ENCODE peak calls at places on chromosomes 3 and 15, in four cellular contexts. V is Right ventricle myocardium superior, S is GM12892, D is EH. J is an unnamed sample.

GRCh38 chr15:38085104-38085503 is 150.7 kb downstream of the TMCO5A start:
- DNase-seq in S (no peak), V (no peak), D (no peak), J (no peak)

GRCh38 chr15:34799149-34799824 is 3.9 kb upstream of the ACTC1 start:
- DNase-seq in D (peak; percentile 65), S (no peak), V (peak; percentile 90), J (no peak)

GRCh38 chr15:76285241-76285825 is 25.9 kb downstream of the ETFA start:
- DNase-seq in V (no peak), D (peak; percentile 29), S (no peak), J (no peak)

GRCh38 chr3:49805367-49805782 is 2.3 kb downstream of the INKA1 start:
- DNase-seq in D (peak; percentile 69), V (peak; percentile 92), S (no peak), J (no peak)

GRCh38 chr3:136277115-136277514 is 27.0 kb downstream of the PCCB start:
- DNase-seq in V (no peak), D (no peak), S (no peak), J (no peak)

GRCh38 chr3:99505200-99505599 is 133.2 kb upstream of the COL8A1 start:
- DNase-seq in S (no peak), V (no peak), D (no peak), J (no peak)

GRCh38 chr3:71926242-71926560 is 141.3 kb upstream of the PROK2 start:
- DNase-seq in S (peak; percentile 15), V (no peak), D (no peak), J (peak; percentile 25)

GRCh38 chr3:126028096-126028495 is 55.8 kb downstream of the SLC41A3 start:
- DNase-seq in S (no peak), D (no peak), V (no peak), J (no peak)

GRCh38 chr3:46853441-46854410 is 9.5 kb downstream of the MYL3 start:
- DNase-seq in D (no peak), S (no peak), V (peak; percentile 59), J (no peak)

GRCh38 chr3:25495726-25496125 is 67.7 kb downstream of the RARB start:
- DNase-seq in S (no peak), V (no peak), D (no peak), J (no peak)

GRCh38 chr3:111737056-111737711 is 121.9 kb upstream of the PHLDB2 start:
- DNase-seq in V (peak; percentile 81), S (no peak), D (no peak), J (no peak)

GRCh38 chr3:164406281-164406680 is 672.0 kb downstream of the SI start:
- DNase-seq in S (no peak), D (no peak), V (no peak), J (no peak)

GRCh38 chr15:90910441-90911301 is 7.6 kb downstream of the MAN2A2 start:
- DNase-seq in S (no peak), D (no peak), V (no peak), J (no peak)

GRCh38 chr15:87287156-87287555 is 969.4 kb downstream of the NTRK3 start:
- DNase-seq in V (no peak), D (peak; percentile 94), S (no peak), J (no peak)

GRCh38 chr15:95872366-95872771 is 458.1 kb upstream of the NR2F2 start:
- DNase-seq in V (no peak), D (peak; percentile 91), S (no peak), J (no peak)

GRCh38 chr3:38646630-38647029 is 2.9 kb downstream of the SCN5A start:
- DNase-seq in V (no peak), D (peak; percentile 59), S (no peak), J (no peak)

GRCh38 chr3:114093596-114093995 is 37.1 kb downstream of the QTRT2 start:
- DNase-seq in S (no peak), V (no peak), D (peak; percentile 84), J (no peak)

GRCh38 chr3:12197475-12197874 is 38.8 kb upstream of the TIMP4 start:
- DNase-seq in S (no peak), V (no peak), D (no peak), J (no peak)

GRCh38 chr3:105764378-105765376 is 104.1 kb downstream of the CBLB start:
- DNase-seq in S (no peak), V (no peak), D (no peak), J (no peak)

GRCh38 chr3:112813723-112814171 is 32.9 kb downstream of the CD200R1L start:
- DNase-seq in S (no peak), V (no peak), D (peak; percentile 79), J (peak; percentile 4)

GRCh38 chr3:183163563-183163962 is 1.0 kb upstream of the LAMP3 start:
- DNase-seq in S (no peak), V (no peak), D (no peak), J (no peak)

GRCh38 chr3:197562398-197563251 is 6.9 kb upstream of the BDH1 start:
- DNase-seq in D (no peak), V (no peak), S (no peak), J (no peak)

GRCh38 chr15:28060005-28060404 is 39.1 kb downstream of the OCA2 start:
- DNase-seq in S (no peak), D (no peak), V (no peak), J (no peak)

GRCh38 chr3:44415421-44415820 is 62.0 kb downstream of the ZNF445 start:
- DNase-seq in D (no peak), S (no peak), V (no peak), J (no peak)

GRCh38 chr3:194165619-194166018 is 29.7 kb downstream of the HES1 start:
- DNase-seq in S (no peak), D (no peak), V (no peak), J (no peak)

GRCh38 chr15:101523560-101523940 is 34.0 kb upstream of the PCSK6 start:
- DNase-seq in S (no peak), D (no peak), V (no peak), J (no peak)

J was measured in GM12891.